ENCODE peak calls at places on chromosomes 7 and 10, in ten cellular contexts. One of them, this sample, is unnamed.

GRCh38 chr10:91907033-91907594 is 2.2 kb downstream of the FGFBP3 start:
- DNase-seq in AG04449: no peak
- DNase-seq in endodermal cell: no peak
- DNase-seq in heart left ventricle: no peak
- DNase-seq in psoas muscle: no peak
- DNase-seq in esophagus squamous epithelium: no peak
- DNase-seq in kidney: no peak
- DNase-seq in cardiac muscle cell: no peak
- DNase-seq in neural progenitor cell: no peak
- DNase-seq in H7: no peak
- DNase-seq in this sample: no peak

GRCh38 chr7:68805159-68805558 is 793.1 kb upstream of the AUTS2 start:
- DNase-seq in AG04449: no peak
- DNase-seq in endodermal cell: no peak
- DNase-seq in heart left ventricle: no peak
- DNase-seq in psoas muscle: no peak
- DNase-seq in esophagus squamous epithelium: no peak
- DNase-seq in kidney: no peak
- DNase-seq in cardiac muscle cell: no peak
- DNase-seq in neural progenitor cell: no peak
- DNase-seq in H7: no peak
- DNase-seq in this sample: no peak

GRCh38 chr7:132882714-132883428 is 199.0 kb downstream of the CHCHD3 start:
- DNase-seq in AG04449: no peak
- DNase-seq in endodermal cell: no peak
- DNase-seq in heart left ventricle: no peak
- DNase-seq in psoas muscle: no peak
- DNase-seq in esophagus squamous epithelium: no peak
- DNase-seq in kidney: no peak
- DNase-seq in cardiac muscle cell: no peak
- DNase-seq in neural progenitor cell: no peak
- DNase-seq in H7: no peak
- DNase-seq in this sample: no peak

GRCh38 chr10:48957361-48957760 is 17.7 kb upstream of the LRRC18 start:
- DNase-seq in AG04449: no peak
- DNase-seq in endodermal cell: no peak
- DNase-seq in heart left ventricle: no peak
- DNase-seq in psoas muscle: no peak
- DNase-seq in esophagus squamous epithelium: no peak
- DNase-seq in kidney: no peak
- DNase-seq in cardiac muscle cell: no peak
- DNase-seq in neural progenitor cell: no peak
- DNase-seq in H7: no peak
- DNase-seq in this sample: no peak

GRCh38 chr7:102912742-102913141 is at the start of gene LRRC17:
- DNase-seq in AG04449: no peak
- DNase-seq in endodermal cell: no peak
- DNase-seq in heart left ventricle: no peak
- DNase-seq in psoas muscle: no peak
- DNase-seq in esophagus squamous epithelium: no peak
- DNase-seq in kidney: no peak
- DNase-seq in cardiac muscle cell: peak
- DNase-seq in neural progenitor cell: peak
- DNase-seq in H7: no peak
- DNase-seq in this sample: peak

GRCh38 chr10:110002801-110003523 is 4.8 kb upstream of the ADD3 start:
- DNase-seq in AG04449: no peak
- DNase-seq in endodermal cell: no peak
- DNase-seq in heart left ventricle: no peak
- DNase-seq in psoas muscle: no peak
- DNase-seq in esophagus squamous epithelium: no peak
- DNase-seq in kidney: no peak
- DNase-seq in cardiac muscle cell: no peak
- DNase-seq in neural progenitor cell: no peak
- DNase-seq in H7: peak
- DNase-seq in this sample: no peak

GRCh38 chr10:118439824-118440223 is 97.7 kb upstream of the FAM204A start:
- DNase-seq in AG04449: no peak
- DNase-seq in endodermal cell: no peak
- DNase-seq in heart left ventricle: no peak
- DNase-seq in psoas muscle: no peak
- DNase-seq in esophagus squamous epithelium: no peak
- DNase-seq in kidney: no peak
- DNase-seq in cardiac muscle cell: no peak
- DNase-seq in neural progenitor cell: no peak
- DNase-seq in H7: no peak
- DNase-seq in this sample: no peak

GRCh38 chr7:142313528-142313927 is 55.7 kb upstream of the PRSS58 start:
- DNase-seq in AG04449: no peak
- DNase-seq in endodermal cell: no peak
- DNase-seq in heart left ventricle: no peak
- DNase-seq in psoas muscle: no peak
- DNase-seq in esophagus squamous epithelium: no peak
- DNase-seq in kidney: no peak
- DNase-seq in cardiac muscle cell: no peak
- DNase-seq in neural progenitor cell: no peak
- DNase-seq in H7: no peak
- DNase-seq in this sample: no peak

GRCh38 chr7:12571691-12572090 is 1.2 kb downstream of the SCIN start:
- DNase-seq in AG04449: no peak
- DNase-seq in endodermal cell: no peak
- DNase-seq in heart left ventricle: no peak
- DNase-seq in psoas muscle: no peak
- DNase-seq in esophagus squamous epithelium: no peak
- DNase-seq in kidney: no peak
- DNase-seq in cardiac muscle cell: no peak
- DNase-seq in neural progenitor cell: no peak
- DNase-seq in H7: no peak
- DNase-seq in this sample: no peak

GRCh38 chr7:12567015-12567414 is 3.5 kb upstream of the SCIN start:
- DNase-seq in AG04449: no peak
- DNase-seq in endodermal cell: no peak
- DNase-seq in heart left ventricle: no peak
- DNase-seq in psoas muscle: no peak
- DNase-seq in esophagus squamous epithelium: no peak
- DNase-seq in kidney: no peak
- DNase-seq in cardiac muscle cell: no peak
- DNase-seq in neural progenitor cell: no peak
- DNase-seq in H7: no peak
- DNase-seq in this sample: no peak

GRCh38 chr7:12570529-12571461 is at the start of gene SCIN:
- DNase-seq in AG04449: no peak
- DNase-seq in endodermal cell: peak
- DNase-seq in heart left ventricle: no peak
- DNase-seq in psoas muscle: peak
- DNase-seq in esophagus squamous epithelium: no peak
- DNase-seq in kidney: peak
- DNase-seq in cardiac muscle cell: peak
- DNase-seq in neural progenitor cell: peak
- DNase-seq in H7: peak
- DNase-seq in this sample: no peak

GRCh38 chr7:12570148-12570528 is 382 bp upstream of the SCIN start:
- DNase-seq in AG04449: no peak
- DNase-seq in endodermal cell: no peak
- DNase-seq in heart left ventricle: no peak
- DNase-seq in psoas muscle: no peak
- DNase-seq in esophagus squamous epithelium: no peak
- DNase-seq in kidney: peak
- DNase-seq in cardiac muscle cell: no peak
- DNase-seq in neural progenitor cell: peak
- DNase-seq in H7: peak
- DNase-seq in this sample: no peak

DNA sequence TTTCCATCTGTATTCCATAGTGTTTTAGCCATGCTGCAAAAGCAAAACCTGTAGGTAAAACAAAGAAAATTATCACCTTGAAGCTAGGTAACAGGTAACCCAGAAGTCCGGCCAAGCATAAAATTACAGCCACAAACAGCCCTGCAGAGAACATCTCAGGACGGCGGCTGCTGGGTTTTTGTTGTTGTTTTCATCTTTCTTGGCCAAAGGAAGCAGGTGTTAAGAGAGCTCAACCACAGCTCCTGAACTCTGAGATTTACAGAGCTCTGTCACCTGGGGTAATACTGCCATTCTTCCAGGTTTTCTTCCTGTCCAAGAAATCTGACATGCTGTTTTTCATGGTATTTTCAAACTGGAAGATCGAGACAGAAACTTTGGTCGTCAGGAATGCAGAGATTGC is 847 bp upstream of the SCIN start:
- DNase-seq in AG04449: no peak
- DNase-seq in endodermal cell: no peak
- DNase-seq in heart left ventricle: no peak
- DNase-seq in psoas muscle: no peak
- DNase-seq in esophagus squamous epithelium: no peak
- DNase-seq in kidney: no peak
- DNase-seq in cardiac muscle cell: no peak
- DNase-seq in neural progenitor cell: no peak
- DNase-seq in H7: peak
- DNase-seq in this sample: no peak
- H3K4me3 ChIP-seq in AG04449: no peak
- H3K4me3 ChIP-seq in endodermal cell: no peak
- H3K4me3 ChIP-seq in heart left ventricle: no peak
- H3K4me3 ChIP-seq in psoas muscle: no peak
- H3K4me3 ChIP-seq in esophagus squamous epithelium: peak
- H3K4me3 ChIP-seq in kidney: peak
- H3K4me3 ChIP-seq in cardiac muscle cell: peak
- H3K4me3 ChIP-seq in neural progenitor cell: peak
- H3K4me3 ChIP-seq in H7: no peak
- H3K4me3 ChIP-seq in this sample: no peak

GRCh38 chr7:26326211-26326610 is 34.5 kb downstream of the SNX10 start:
- DNase-seq in AG04449: no peak
- DNase-seq in endodermal cell: no peak
- DNase-seq in heart left ventricle: no peak
- DNase-seq in psoas muscle: no peak
- DNase-seq in esophagus squamous epithelium: no peak
- DNase-seq in kidney: no peak
- DNase-seq in cardiac muscle cell: no peak
- DNase-seq in neural progenitor cell: no peak
- DNase-seq in H7: no peak
- DNase-seq in this sample: no peak
- H3K4me3 ChIP-seq in AG04449: no peak
- H3K4me3 ChIP-seq in endodermal cell: no peak
- H3K4me3 ChIP-seq in heart left ventricle: no peak
- H3K4me3 ChIP-seq in psoas muscle: no peak
- H3K4me3 ChIP-seq in esophagus squamous epithelium: no peak
- H3K4me3 ChIP-seq in kidney: no peak
- H3K4me3 ChIP-seq in cardiac muscle cell: no peak
- H3K4me3 ChIP-seq in neural progenitor cell: no peak
- H3K4me3 ChIP-seq in H7: no peak
- H3K4me3 ChIP-seq in this sample: no peak

GRCh38 chr10:99524736-99525380 is 7.9 kb upstream of the NKX2-3 start:
- DNase-seq in AG04449: no peak
- DNase-seq in endodermal cell: peak
- DNase-seq in heart left ventricle: no peak
- DNase-seq in psoas muscle: no peak
- DNase-seq in esophagus squamous epithelium: no peak
- DNase-seq in kidney: no peak
- DNase-seq in cardiac muscle cell: no peak
- DNase-seq in neural progenitor cell: peak
- DNase-seq in H7: peak
- DNase-seq in this sample: no peak

GRCh38 chr10:99522078-99522479 is 10.7 kb upstream of the NKX2-3 start:
- DNase-seq in AG04449: no peak
- DNase-seq in endodermal cell: peak
- DNase-seq in heart left ventricle: no peak
- DNase-seq in psoas muscle: no peak
- DNase-seq in esophagus squamous epithelium: no peak
- DNase-seq in kidney: no peak
- DNase-seq in cardiac muscle cell: no peak
- DNase-seq in neural progenitor cell: peak
- DNase-seq in H7: peak
- DNase-seq in this sample: no peak

GRCh38 chr10:99522511-99523250 is 10.1 kb upstream of the NKX2-3 start:
- DNase-seq in AG04449: no peak
- DNase-seq in endodermal cell: peak
- DNase-seq in heart left ventricle: no peak
- DNase-seq in psoas muscle: no peak
- DNase-seq in esophagus squamous epithelium: no peak
- DNase-seq in kidney: no peak
- DNase-seq in cardiac muscle cell: no peak
- DNase-seq in neural progenitor cell: peak
- DNase-seq in H7: peak
- DNase-seq in this sample: no peak

GRCh38 chr10:99524050-99524666 is 8.6 kb upstream of the NKX2-3 start:
- DNase-seq in AG04449: no peak
- DNase-seq in endodermal cell: peak
- DNase-seq in heart left ventricle: no peak
- DNase-seq in psoas muscle: no peak
- DNase-seq in esophagus squamous epithelium: no peak
- DNase-seq in kidney: no peak
- DNase-seq in cardiac muscle cell: no peak
- DNase-seq in neural progenitor cell: peak
- DNase-seq in H7: no peak
- DNase-seq in this sample: no peak

GRCh38 chr10:99523251-99523773 is 9.4 kb upstream of the NKX2-3 start:
- DNase-seq in AG04449: no peak
- DNase-seq in endodermal cell: peak
- DNase-seq in heart left ventricle: no peak
- DNase-seq in psoas muscle: no peak
- DNase-seq in esophagus squamous epithelium: no peak
- DNase-seq in kidney: no peak
- DNase-seq in cardiac muscle cell: no peak
- DNase-seq in neural progenitor cell: peak
- DNase-seq in H7: peak
- DNase-seq in this sample: no peak
- H3K4me3 ChIP-seq in AG04449: no peak
- H3K4me3 ChIP-seq in endodermal cell: peak
- H3K4me3 ChIP-seq in heart left ventricle: no peak
- H3K4me3 ChIP-seq in psoas muscle: no peak
- H3K4me3 ChIP-seq in esophagus squamous epithelium: peak
- H3K4me3 ChIP-seq in kidney: no peak
- H3K4me3 ChIP-seq in cardiac muscle cell: peak
- H3K4me3 ChIP-seq in neural progenitor cell: no peak
- H3K4me3 ChIP-seq in H7: peak
- H3K4me3 ChIP-seq in this sample: no peak

GRCh38 chr7:112996472-112996871 is 90.2 kb downstream of the GPR85 start:
- DNase-seq in AG04449: no peak
- DNase-seq in endodermal cell: no peak
- DNase-seq in heart left ventricle: no peak
- DNase-seq in psoas muscle: no peak
- DNase-seq in esophagus squamous epithelium: no peak
- DNase-seq in kidney: no peak
- DNase-seq in cardiac muscle cell: no peak
- DNase-seq in neural progenitor cell: no peak
- DNase-seq in H7: no peak
- DNase-seq in this sample: no peak

GRCh38 chr7:112990619-112991018 is 96.0 kb downstream of the GPR85 start:
- DNase-seq in AG04449: no peak
- DNase-seq in endodermal cell: no peak
- DNase-seq in heart left ventricle: peak
- DNase-seq in psoas muscle: no peak
- DNase-seq in esophagus squamous epithelium: no peak
- DNase-seq in kidney: no peak
- DNase-seq in cardiac muscle cell: peak
- DNase-seq in neural progenitor cell: no peak
- DNase-seq in H7: no peak
- DNase-seq in this sample: no peak

GRCh38 chr7:112995091-112995824 is 91.4 kb downstream of the GPR85 start:
- DNase-seq in AG04449: peak
- DNase-seq in endodermal cell: peak
- DNase-seq in heart left ventricle: peak
- DNase-seq in psoas muscle: no peak
- DNase-seq in esophagus squamous epithelium: no peak
- DNase-seq in kidney: no peak
- DNase-seq in cardiac muscle cell: peak
- DNase-seq in neural progenitor cell: no peak
- DNase-seq in H7: no peak
- DNase-seq in this sample: peak

GRCh38 chr7:112997831-112998230 is 88.8 kb downstream of the GPR85 start:
- DNase-seq in AG04449: no peak
- DNase-seq in endodermal cell: no peak
- DNase-seq in heart left ventricle: no peak
- DNase-seq in psoas muscle: no peak
- DNase-seq in esophagus squamous epithelium: no peak
- DNase-seq in kidney: no peak
- DNase-seq in cardiac muscle cell: peak
- DNase-seq in neural progenitor cell: peak
- DNase-seq in H7: no peak
- DNase-seq in this sample: no peak

GRCh38 chr7:112994666-112995065 is 92.0 kb downstream of the GPR85 start:
- DNase-seq in AG04449: no peak
- DNase-seq in endodermal cell: no peak
- DNase-seq in heart left ventricle: no peak
- DNase-seq in psoas muscle: no peak
- DNase-seq in esophagus squamous epithelium: no peak
- DNase-seq in kidney: no peak
- DNase-seq in cardiac muscle cell: no peak
- DNase-seq in neural progenitor cell: no peak
- DNase-seq in H7: no peak
- DNase-seq in this sample: no peak
- H3K4me3 ChIP-seq in AG04449: no peak
- H3K4me3 ChIP-seq in endodermal cell: no peak
- H3K4me3 ChIP-seq in heart left ventricle: peak
- H3K4me3 ChIP-seq in psoas muscle: no peak
- H3K4me3 ChIP-seq in esophagus squamous epithelium: no peak
- H3K4me3 ChIP-seq in kidney: no peak
- H3K4me3 ChIP-seq in cardiac muscle cell: no peak
- H3K4me3 ChIP-seq in neural progenitor cell: no peak
- H3K4me3 ChIP-seq in H7: no peak
- H3K4me3 ChIP-seq in this sample: no peak